ENCODE peak calls at places on chromosomes 1 and 21, in four cellular contexts. U is A549, E is HepG2, T is GM12878. H is an unnamed sample.

GRCh38 chr1:178371236-178371635 is 125.5 kb downstream of the CLEC20A start:
- DNase-seq in U (peak; percentile 25), E (no peak), T (no peak), H (no peak)

GRCh38 chr21:35352066-35352770 is 303.1 kb upstream of the RUNX1 start:
- DNase-seq in U (no peak), E (no peak), T (no peak), H (no peak)

GRCh38 chr1:86741947-86742572 is 37.7 kb downstream of the SH3GLB1 start:
- DNase-seq in U (peak; percentile 39), E (peak; percentile 13), T (no peak), H (peak; percentile 45)

GRCh38 chr1:1019122-1019999 is 559 bp upstream of the AGRN start:
- DNase-seq in U (peak; percentile 87), E (peak; percentile 88), T (no peak), H (peak; percentile 82)

GRCh38 chr1:84000196-84000885 is 1.4 kb upstream of the TTLL7 start:
- DNase-seq in U (no peak), E (no peak), T (no peak), H (no peak)

GRCh38 chr1:202144510-202145324 is at the start of gene ARL8A:
- DNase-seq in U (peak; percentile 36), E (no peak), T (no peak), H (peak; percentile 68)

GRCh38 chr1:92485374-92486250 is 1.1 kb downstream of the GFI1 start:
- DNase-seq in U (peak; percentile 53), E (peak; percentile 49), T (no peak), H (peak; percentile 94)

GRCh38 chr1:82423174-82423815 is 622.6 kb downstream of the ADGRL2 start:
- DNase-seq in U (no peak), E (no peak), T (no peak), H (no peak)

GRCh38 chr1:183022202-183023145 is 746 bp upstream of the LAMC1 start:
- DNase-seq in U (peak; percentile 90), E (peak; percentile 73), T (peak; percentile 49), H (peak; percentile 79)

GRCh38 chr1:192489748-192490147 is 85.8 kb upstream of the RGS1 start:
- DNase-seq in U (peak; percentile 72), E (no peak), T (no peak), H (peak; percentile 40)

GRCh38 chr1:40633563-40634376 is 31.7 kb downstream of the RIMS3 start:
- DNase-seq in U (no peak), E (no peak), T (no peak), H (no peak)

GRCh38 chr1:79437540-79437939 is 431.0 kb upstream of the ADGRL4 start:
- DNase-seq in U (no peak), E (no peak), T (no peak), H (no peak)

GRCh38 chr1:206012086-206012859 is 9.1 kb upstream of the RAB7B start:
- DNase-seq in U (no peak), E (peak; percentile 29), T (peak; percentile 66), H (peak; percentile 99)

GRCh38 chr1:59994302-59995198 is 68.0 kb upstream of the CYP2J2 start:
- DNase-seq in U (no peak), E (no peak), T (no peak), H (no peak)

GRCh38 chr1:23100074-23100748 is 68.4 kb downstream of the LUZP1 start:
- DNase-seq in U (peak; percentile 68), E (peak; percentile 44), T (no peak), H (peak; percentile 95)

GRCh38 chr1:25820247-25821111 is 725 bp downstream of the MTFR1L start:
- DNase-seq in U (peak; percentile 32), E (peak; percentile 69), T (peak; percentile 50), H (peak; percentile 88)

GRCh38 chr1:28646040-28646439 is 2.4 kb upstream of the RNU11 start:
- DNase-seq in U (no peak), E (peak; percentile 80), T (no peak), H (no peak)

GRCh38 chr21:33870768-33871167 is 44.8 kb downstream of the ATP5PO start:
- DNase-seq in U (no peak), E (no peak), T (no peak), H (no peak)

GRCh38 chr1:6805004-6805416 is 19.8 kb downstream of the CAMTA1 start:
- DNase-seq in U (no peak), E (no peak), T (peak; percentile 27), H (no peak)

GRCh38 chr1:161227196-161227871 is 1.5 kb downstream of the TOMM40L start:
- DNase-seq in U (peak; percentile 72), E (peak; percentile 69), T (peak; percentile 42), H (peak; percentile 87)

GRCh38 chr1:187844313-187844712 is 1015.6 kb downstream of the PLA2G4A start:
- DNase-seq in U (no peak), E (no peak), T (no peak), H (no peak)

GRCh38 chr1:211734359-211734758 is 58.9 kb upstream of the NEK2 start:
- DNase-seq in U (no peak), E (no peak), T (no peak), H (no peak)

DNA sequence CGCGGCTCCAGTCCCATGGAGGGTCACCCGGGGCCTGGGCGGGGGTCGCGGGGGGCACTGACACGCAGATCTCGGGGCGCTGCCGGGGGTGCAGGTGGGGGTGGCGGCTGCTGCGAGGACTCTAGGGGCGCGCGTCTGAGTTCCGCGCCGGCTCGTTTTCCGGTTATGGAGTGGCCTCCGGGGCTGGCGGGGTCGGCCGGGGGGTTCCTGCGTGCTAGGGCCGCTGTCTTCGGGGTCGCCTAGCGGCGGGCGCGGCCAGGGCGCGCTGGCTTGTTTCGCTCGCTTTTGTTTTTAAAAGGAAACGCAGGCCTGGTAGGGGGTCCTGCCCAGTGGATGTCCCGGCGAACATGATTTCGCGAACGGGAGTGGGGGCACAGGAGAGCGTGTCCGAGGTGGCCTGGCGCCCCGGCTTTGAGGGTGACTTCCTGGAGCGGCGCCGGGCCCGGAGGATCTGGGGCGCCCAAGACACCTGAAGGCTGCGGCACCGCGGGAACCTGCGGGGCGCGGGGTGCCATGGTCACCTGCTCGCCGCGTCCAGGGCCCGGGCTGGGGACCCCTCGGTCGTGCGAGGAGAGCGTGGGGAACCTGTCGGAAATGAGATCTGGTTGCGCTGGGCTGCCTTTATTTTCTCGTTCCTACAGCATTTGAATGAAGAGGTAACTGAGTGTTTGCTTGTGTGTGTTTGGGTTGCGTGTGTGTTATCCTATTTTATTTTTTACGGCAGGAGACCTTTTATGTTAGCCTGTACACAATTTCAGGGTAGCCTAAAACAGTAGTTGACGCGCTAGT is 618 bp downstream of the ETS2 start:
- DNase-seq in U (no peak), E (no peak), T (no peak), H (peak; percentile 55)
- TF ChIP-seq CTCF in U (no peak), E (no peak), T (no peak), H (no peak)

DNA sequence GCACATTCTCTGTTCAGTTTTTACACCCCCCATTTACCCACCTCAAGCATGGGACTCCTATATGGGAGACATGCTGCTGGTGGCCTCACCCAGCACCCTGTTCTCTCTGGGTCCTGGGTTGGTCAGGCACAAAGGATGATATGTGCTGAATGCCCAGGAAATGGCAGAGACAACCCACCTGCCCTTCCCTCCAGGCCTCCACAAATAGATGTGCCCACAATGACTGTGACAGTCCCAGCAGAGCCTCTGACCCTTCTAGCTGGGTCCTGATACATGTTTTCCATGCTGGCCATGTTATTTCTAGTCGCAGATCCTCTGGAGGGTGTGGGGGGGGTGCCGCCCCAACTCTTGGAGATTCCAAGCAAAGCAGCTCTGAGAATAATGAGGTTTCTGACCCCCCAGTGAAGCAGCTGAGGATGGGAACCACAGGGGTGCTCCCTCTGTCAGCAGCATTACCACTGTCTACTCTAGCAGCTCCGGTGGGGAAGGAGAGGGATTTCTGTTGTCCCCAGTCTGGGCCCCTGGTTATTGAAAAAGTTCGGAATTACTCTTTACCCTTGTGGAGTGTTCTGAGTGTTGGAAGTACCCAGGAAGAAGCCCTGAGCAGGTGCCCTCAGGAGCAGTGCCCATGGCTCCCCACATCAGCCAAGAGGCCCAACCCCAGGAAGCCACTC is 1.2 kb upstream of the CCDC28B start:
- DNase-seq in U (no peak), E (no peak), T (no peak), H (no peak)
- H3K4me3 ChIP-seq in U (no peak overlapping the region), E (no peak overlapping the region), T (no peak overlapping the region), H (no peak overlapping the region)

GRCh38 chr1:101438359-101438758 is 201.5 kb downstream of the S1PR1 start:
- DNase-seq in U (no peak), E (peak; percentile 2), T (no peak), H (no peak)
- TF ChIP-seq MAX in U (no peak), E (no peak), T (peak; percentile 16), H (no peak)

GRCh38 chr1:204688776-204689175 is 3.2 kb upstream of the LRRN2 start:
- DNase-seq in U (no peak), E (no peak), T (no peak), H (no peak)

GRCh38 chr1:204692852-204693356 is 7.4 kb upstream of the LRRN2 start:
- DNase-seq in U (no peak), E (no peak), T (no peak), H (no peak)

GRCh38 chr1:204694145-204694544 is 8.6 kb upstream of the LRRN2 start:
- DNase-seq in U (no peak), E (no peak), T (no peak), H (no peak)

GRCh38 chr1:204695692-204696091 is 10.2 kb upstream of the LRRN2 start:
- DNase-seq in U (no peak), E (no peak), T (no peak), H (no peak)

GRCh38 chr1:204692320-204692851 is 6.8 kb upstream of the LRRN2 start:
- DNase-seq in U (peak; percentile 27), E (no peak), T (no peak), H (no peak)
- TF ChIP-seq CTCF in U (peak; percentile 26), E (no peak), T (no peak), H (no peak)

DNA sequence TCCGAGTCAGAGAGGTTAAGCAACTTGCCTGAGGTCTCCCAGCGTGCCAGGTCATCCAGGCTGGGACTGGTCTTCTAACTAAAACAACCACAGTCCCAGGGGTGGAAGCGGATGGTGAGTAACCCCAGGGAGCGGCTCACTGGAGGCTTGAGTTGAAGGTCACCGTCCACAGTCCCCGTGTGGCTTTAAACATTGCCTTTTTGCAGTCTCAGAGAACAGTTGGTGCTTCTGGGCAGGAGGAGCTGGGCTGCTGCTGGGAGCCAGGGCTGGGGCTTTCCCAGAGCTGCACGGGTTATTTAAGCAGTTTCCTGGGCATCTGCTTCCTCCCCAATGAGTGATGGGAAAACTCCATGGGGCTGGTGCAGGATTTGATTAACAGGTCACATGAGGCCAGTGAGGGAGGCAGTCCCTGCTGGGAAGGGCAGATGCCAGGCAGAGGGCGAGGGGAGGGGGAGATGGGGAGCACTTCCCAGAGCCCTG is 12.3 kb downstream of the ARHGEF10L start:
- DNase-seq in U (no peak), E (no peak), T (no peak), H (no peak)
- H3K4me3 ChIP-seq in U (no peak overlapping the region), E (no peak overlapping the region), T (no peak overlapping the region), H (no peak overlapping the region)

DNA sequence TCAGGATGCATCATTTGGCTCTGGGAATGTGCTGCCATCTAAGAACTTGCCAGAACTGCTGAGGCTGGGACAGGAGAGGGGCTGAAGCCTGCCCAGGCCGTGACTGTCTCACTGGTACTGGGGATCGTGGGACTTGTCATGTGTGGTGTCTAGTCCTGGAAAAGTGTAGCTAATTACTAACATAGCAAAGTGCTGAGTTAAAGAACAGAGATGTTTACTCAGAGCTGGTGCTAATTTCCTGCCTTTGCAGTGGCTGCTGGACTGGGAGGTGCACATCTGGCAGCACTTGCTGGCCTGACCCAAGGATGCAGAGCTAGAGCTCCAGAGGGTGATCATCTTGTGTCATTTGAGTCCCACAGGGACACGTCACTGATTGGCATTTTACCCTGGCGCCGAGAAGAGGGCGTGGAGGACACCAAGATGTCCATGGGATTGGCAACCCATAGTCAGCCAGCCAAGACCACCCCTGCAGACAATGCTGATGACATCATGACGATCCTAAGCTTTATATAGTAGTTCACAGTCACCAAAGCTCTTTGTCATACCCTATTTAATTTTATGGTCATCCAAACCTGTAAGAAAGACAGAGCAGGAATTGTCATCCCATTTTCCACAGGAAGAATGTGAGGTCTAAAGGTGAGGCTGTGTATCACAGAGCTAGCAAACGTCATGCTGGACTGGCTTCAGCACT is 110.1 kb upstream of the SLC44A3 start:
- DNase-seq in U (no peak), E (no peak), T (no peak), H (no peak)
- TF ChIP-seq MAX in U (no peak), E (no peak), T (no peak), H (no peak)